ENCODE peak calls at places on chromosomes 16 and 17, in six cellular contexts. Z is HepG2, Q is K562, B is upper lobe of left lung, X is GM12878, C is A549. E is an unnamed sample.
A peak's percentile ranks its signal among the peaks of the same experiment; 100 is the strongest.

GRCh38 chr17:76872221-76872873 is 4.1 kb downstream of the MGAT5B start:
- ATAC-seq in X (peak; percentile 44), Q (no peak), B (no peak), Z (no peak), C (peak; percentile 61), E (no peak)

GRCh38 chr16:51125992-51126391 is 25.1 kb downstream of the SALL1 start:
- ATAC-seq in Z (peak; percentile 66), B (no peak), C (no peak), X (no peak), Q (no peak), E (no peak)

GRCh38 chr16:85651822-85652430 is 36.8 kb downstream of the GINS2 start:
- ATAC-seq in Z (peak; percentile 3), X (no peak), Q (peak; percentile 16), B (peak; percentile 4), C (peak; percentile 20), E (peak; percentile 1)

GRCh38 chr17:4474093-4474492 is 24.6 kb upstream of the SPNS2 start:
- ATAC-seq in C (no peak), B (no peak), Q (no peak), X (no peak), Z (no peak), E (no peak)

GRCh38 chr16:3112058-3112880 is at the start of gene ZNF205:
- ATAC-seq in X (peak; percentile 44), Q (peak; percentile 91), B (peak; percentile 92), Z (peak; percentile 97), C (peak; percentile 95), E (peak; percentile 89)

GRCh38 chr17:81219476-81220180 is 3.1 kb downstream of the CEP131 start:
- ATAC-seq in X (no peak), C (no peak), Q (no peak), Z (no peak), B (no peak), E (no peak)

GRCh38 chr17:81386646-81387234 is 8.5 kb upstream of the BAHCC1 start:
- ATAC-seq in B (peak; percentile 69), C (peak; percentile 5), X (no peak), Z (peak; percentile 11), Q (peak; percentile 50), E (peak; percentile 47)

GRCh38 chr16:79282806-79283205 is 317.7 kb downstream of the MAF start:
- ATAC-seq in X (no peak), Z (no peak), B (no peak), C (no peak), Q (no peak), E (no peak)

GRCh38 chr17:7803981-7804380 is 30.0 kb upstream of the KDM6B start:
- ATAC-seq in Q (no peak), C (no peak), Z (no peak), X (no peak), B (peak; percentile 40), E (no peak)

GRCh38 chr17:35160354-35161201 is 13.0 kb downstream of the UNC45B start:
- ATAC-seq in Q (no peak), C (no peak), X (no peak), Z (no peak), B (no peak), E (no peak)

GRCh38 chr17:28154242-28154641 is 111.8 kb downstream of the NLK start:
- ATAC-seq in B (no peak), C (peak; percentile 30), X (no peak), Q (no peak), Z (no peak), E (no peak)

GRCh38 chr16:81755915-81756644 is 23.0 kb upstream of the PLCG2 start:
- ATAC-seq in C (no peak), Z (peak; percentile 13), Q (no peak), X (no peak), B (peak; percentile 37), E (peak; percentile 54)

GRCh38 chr17:30921544-30922196 is at the start of gene ADAP2:
- ATAC-seq in B (peak; percentile 89), C (peak; percentile 87), Z (peak; percentile 90), Q (peak; percentile 78), X (peak; percentile 88), E (peak; percentile 86)

GRCh38 chr16:86901483-86901882 is 323.1 kb downstream of the FOXL1 start:
- ATAC-seq in X (no peak), Q (peak; percentile 46), B (no peak), C (peak; percentile 45), Z (no peak), E (no peak)

GRCh38 chr16:88297178-88297720 is 85.5 kb upstream of the ZNF469 start:
- ATAC-seq in B (no peak), Q (no peak), X (no peak), Z (no peak), C (no peak), E (no peak)

GRCh38 chr17:57927048-57927723 is 28.0 kb downstream of the CUEDC1 start:
- ATAC-seq in X (no peak), Z (no peak), C (peak; percentile 20), B (peak; percentile 69), Q (no peak), E (peak; percentile 34)
- TF ChIP-seq EP300 in X (no peak), Z (no peak), C (no peak), B (no peak), Q (no peak), E (no peak)

GRCh38 chr17:61000911-61001310 is 323.3 kb downstream of the BCAS3 start:
- ATAC-seq in C (no peak), B (no peak), Z (no peak), Q (no peak), X (no peak), E (no peak)

GRCh38 chr17:61005358-61005757 is 327.7 kb downstream of the BCAS3 start:
- ATAC-seq in C (no peak), Q (no peak), B (no peak), X (no peak), Z (no peak), E (no peak)

GRCh38 chr17:61007980-61008379 is 330.3 kb downstream of the BCAS3 start:
- ATAC-seq in C (no peak), Z (no peak), X (no peak), B (no peak), Q (no peak), E (no peak)

GRCh38 chr17:61002316-61002736 is 324.7 kb downstream of the BCAS3 start:
- ATAC-seq in X (peak; percentile 45), Z (no peak), B (no peak), C (no peak), Q (no peak), E (no peak)
- TF ChIP-seq CTCF in X (peak; percentile 57), Z (peak; percentile 69), B (peak; percentile 54), C (peak; percentile 91), Q (peak; percentile 24), E (peak; percentile 49)

GRCh38 chr17:67482784-67483183 is 105.7 kb downstream of the PITPNC1 start:
- ATAC-seq in Q (no peak), X (no peak), B (no peak), Z (no peak), C (no peak), E (no peak)
- TF ChIP-seq EP300 in Q (no peak), X (no peak), B (no peak), Z (no peak), C (no peak), E (no peak)

GRCh38 chr17:74833501-74834361 is 26.0 kb downstream of the GRIN2C start:
- ATAC-seq in C (peak; percentile 45), B (peak; percentile 58), Z (no peak), X (peak; percentile 94), Q (peak; percentile 45), E (peak; percentile 35)

GRCh38 chr17:74830861-74831260 is 28.8 kb downstream of the GRIN2C start:
- ATAC-seq in C (no peak), B (no peak), Z (no peak), Q (no peak), X (no peak), E (no peak)

GRCh38 chr17:74827800-74828199 is 31.9 kb downstream of the GRIN2C start:
- ATAC-seq in X (no peak), B (no peak), Q (no peak), Z (no peak), C (no peak), E (no peak)

GRCh38 chr17:74832421-74832820 is 27.3 kb downstream of the GRIN2C start:
- ATAC-seq in Z (no peak), Q (no peak), X (peak; percentile 13), C (no peak), B (no peak), E (no peak)

GRCh38 chr17:74831442-74832146 is 28.1 kb downstream of the GRIN2C start:
- ATAC-seq in B (no peak), Z (peak; percentile 9), Q (no peak), X (no peak), C (no peak), E (no peak)
- TF ChIP-seq CTCF in B (no peak), Z (no peak), Q (no peak), X (no peak), C (no peak), E (no peak)

E was measured in gastroesophageal sphincter.